ENCODE peak calls at places on chromosomes 1 and 21, in four cellular contexts. F, A, M and Y are unnamed samples.

GRCh38 chr1:12194666-12195216 is 27.9 kb downstream of the TNFRSF1B start:
- DNase-seq in F (no peak), A (no peak), M (no peak), Y (no peak)

GRCh38 chr1:209751627-209752231 is 4.1 kb upstream of the TRAF3IP3 start:
- DNase-seq in F (no peak), A (no peak), M (peak), Y (no peak)

GRCh38 chr21:41763398-41763931 is 3.4 kb downstream of the RIPK4 start:
- DNase-seq in F (no peak), A (no peak), M (no peak), Y (no peak)

GRCh38 chr1:242447682-242448081 is 76.8 kb downstream of the PLD5 start:
- DNase-seq in F (no peak), A (no peak), M (no peak), Y (no peak)

GRCh38 chr1:173301507-173301906 is 94.4 kb upstream of the TNFSF4 start:
- DNase-seq in F (peak), A (no peak), M (no peak), Y (no peak)

GRCh38 chr1:202086579-202087350 is 36.0 kb upstream of the GPR37L1 start:
- DNase-seq in F (peak), A (no peak), M (no peak), Y (no peak)

GRCh38 chr1:160206421-160207117 is 1.4 kb downstream of the PEA15 start:
- DNase-seq in F (peak), A (no peak), M (no peak), Y (peak)

GRCh38 chr1:2168535-2168934 is 26.0 kb downstream of the FAAP20 start:
- DNase-seq in F (no peak), A (no peak), M (no peak), Y (no peak)

GRCh38 chr1:228125185-228125584 is 14.9 kb upstream of the GUK1 start:
- DNase-seq in F (no peak), A (no peak), M (no peak), Y (no peak)

GRCh38 chr1:112715264-112716053 is at the start of gene PPM1J:
- DNase-seq in F (peak), A (peak), M (peak), Y (peak)

GRCh38 chr1:112712701-112713128 is 2.4 kb downstream of the PPM1J start:
- DNase-seq in F (no peak), A (no peak), M (no peak), Y (no peak)

GRCh38 chr1:112716133-112716720 is 1.1 kb upstream of the PPM1J start:
- DNase-seq in F (peak), A (peak), M (no peak), Y (peak)

GRCh38 chr1:112713466-112714312 is 1.4 kb downstream of the PPM1J start:
- DNase-seq in F (no peak), A (no peak), M (no peak), Y (no peak)

GRCh38 chr1:112714313-112715263 is 544 bp downstream of the PPM1J start:
- DNase-seq in F (peak), A (no peak), M (no peak), Y (no peak)
- TF ChIP-seq ESRRA in F (no peak), A (no peak), M (no peak), Y (no peak)

GRCh38 chr1:221549815-221550214 is 192.1 kb downstream of the DUSP10 start:
- DNase-seq in F (no peak), A (no peak), M (peak), Y (no peak)
- TF ChIP-seq SMC3 in F (no peak), A (no peak), M (no peak), Y (no peak)

DNA sequence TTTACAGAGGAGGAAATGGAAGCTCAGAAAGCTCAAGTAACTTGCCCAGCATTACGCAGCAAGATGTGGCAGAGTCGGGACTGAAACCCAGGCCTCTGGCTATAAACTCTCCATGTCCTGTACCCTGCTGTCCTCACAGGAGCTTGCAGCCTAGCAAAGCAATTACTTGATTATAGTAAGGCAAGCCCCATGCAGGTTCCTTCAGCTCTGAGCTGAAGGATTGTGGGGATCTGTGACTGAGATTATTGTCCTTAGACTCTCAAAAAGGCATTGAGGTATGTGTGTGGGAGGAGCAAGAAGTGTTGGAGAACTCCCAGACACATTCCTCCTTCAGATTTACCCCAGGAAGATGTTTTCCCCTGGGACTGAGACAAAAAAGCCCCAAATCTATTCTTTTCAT is 124.0 kb upstream of the SPATA6 start:
- DNase-seq in F (no peak), A (no peak), M (no peak), Y (no peak)
- TF ChIP-seq ESRRA in F (no peak), A (no peak), M (no peak), Y (no peak)

GRCh38 chr1:85148524-85149250 is 52.1 kb downstream of the SYDE2 start:
- DNase-seq in F (no peak), A (no peak), M (peak), Y (no peak)
- TF ChIP-seq SMC3 in F (no peak), A (no peak), M (no peak), Y (no peak)

DNA sequence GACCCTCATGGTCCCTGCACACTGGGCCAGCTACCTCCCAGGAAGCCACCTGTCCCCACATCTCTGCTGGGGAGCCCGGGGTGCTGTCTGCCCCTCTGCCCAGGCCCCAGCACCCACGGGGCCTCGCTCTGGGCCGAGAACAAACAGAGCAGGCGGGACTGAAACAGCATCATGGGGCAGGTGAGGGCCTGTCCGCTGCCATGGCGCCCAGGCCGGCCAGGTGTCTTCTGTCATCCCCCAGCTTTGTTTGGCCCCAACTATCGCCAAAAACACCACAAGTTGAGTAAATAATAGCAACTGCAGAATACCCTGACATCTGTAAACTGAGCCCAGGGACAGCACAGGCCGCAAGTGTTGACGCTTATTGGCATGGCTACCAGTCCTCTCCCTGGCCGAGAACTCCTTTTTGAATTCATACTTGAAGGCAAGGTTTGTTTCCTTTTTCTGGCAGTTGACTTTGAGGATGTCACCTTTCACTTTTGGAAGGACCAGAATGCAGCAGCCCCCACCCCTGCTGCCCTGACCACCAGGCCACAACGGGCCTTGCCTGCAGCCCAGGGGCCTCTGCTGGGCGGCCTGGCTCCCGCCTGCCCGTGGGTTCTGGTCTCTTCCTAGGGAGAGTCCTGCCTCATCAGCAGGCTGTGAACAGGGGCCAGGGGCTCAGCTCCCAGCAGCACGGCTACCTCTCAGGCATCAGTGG is 152.7 kb downstream of the CASZ1 start:
- DNase-seq in F (no peak), A (no peak), M (no peak), Y (no peak)
- TF ChIP-seq ESRRA in F (no peak), A (no peak), M (no peak), Y (no peak)